ENCODE peak calls at places on chromosomes 4 and X, in four cellular contexts. I is endothelial cell of umbilical vein, X is K562, G is A549. T is an unnamed sample.

GRCh38 chr4:35461931-35462659 is 782.2 kb downstream of the ARAP2 start:
- DNase-seq in G (peak), I (no peak), X (no peak), T (peak)

GRCh38 chr4:79662651-79663050 is 254.6 kb upstream of the GK2 start:
- DNase-seq in G (no peak), X (no peak), I (no peak), T (no peak)

GRCh38 chrX:120428309-120428708 is 40.8 kb downstream of the LAMP2 start:
- DNase-seq in G (no peak), I (peak), X (no peak), T (no peak)

GRCh38 chr4:142719854-142720541 is 126.1 kb downstream of the INPP4B start:
- DNase-seq in X (no peak), G (peak), I (peak), T (peak)

GRCh38 chrX:105191878-105192277 is 28.6 kb downstream of the TEX13A start:
- DNase-seq in G (peak), I (peak), X (no peak), T (peak)

GRCh38 chrX:38627683-38628082 is 66.3 kb downstream of the TSPAN7 start:
- DNase-seq in I (peak), G (peak), X (peak), T (peak)

GRCh38 chrX:40078489-40079288 is 19.1 kb downstream of the BCOR start:
- DNase-seq in G (no peak), X (no peak), I (no peak), T (no peak)

GRCh38 chrX:58025979-58026378 is 115.7 kb upstream of the ZXDA start:
- DNase-seq in X (peak), I (peak), G (peak), T (peak)

DNA sequence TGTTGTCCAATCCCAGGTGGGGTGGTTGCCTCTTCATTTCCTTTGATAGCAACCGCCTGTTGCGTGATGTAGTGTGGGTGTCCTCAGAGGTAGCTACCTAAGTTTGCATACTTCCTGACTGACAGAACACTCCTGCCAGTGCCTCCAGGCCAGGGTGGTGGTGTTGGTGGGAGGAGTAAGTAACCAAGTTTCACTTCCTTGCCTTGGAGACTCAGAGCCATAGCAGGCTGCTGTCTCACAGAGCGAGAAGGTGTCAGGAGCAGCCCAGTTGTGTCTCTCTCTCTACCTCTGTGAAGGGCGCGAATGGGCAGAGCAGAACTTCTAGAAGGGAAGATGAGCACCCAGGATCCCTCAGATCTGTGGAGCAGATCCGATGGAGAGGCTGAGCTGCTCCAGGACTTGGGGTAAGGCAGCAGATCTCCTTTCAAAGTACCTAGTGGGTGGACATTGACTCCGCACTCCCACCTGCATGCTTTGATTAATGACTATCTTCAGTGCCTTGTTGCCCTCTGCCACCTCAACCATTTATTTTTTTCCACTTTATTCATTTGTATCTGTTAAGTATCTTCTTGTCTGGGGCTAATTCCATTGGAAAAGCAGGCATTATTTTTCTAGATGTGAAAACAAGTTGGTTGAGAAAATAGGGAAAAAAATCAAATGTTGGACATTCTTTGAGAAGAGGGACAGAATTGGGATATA is at the start of gene DAPP1:
- DNase-seq in I (no peak), G (no peak), X (no peak), T (peak)
- TF ChIP-seq MYC in I (no peak), G (no peak), X (no peak), T (no peak)

GRCh38 chrX:23127586-23127985 is 127.8 kb downstream of the DDX53 start:
- DNase-seq in X (no peak), G (no peak), I (no peak), T (no peak)
- TF ChIP-seq MYC in X (no peak), G (no peak), I (no peak), T (no peak)

DNA sequence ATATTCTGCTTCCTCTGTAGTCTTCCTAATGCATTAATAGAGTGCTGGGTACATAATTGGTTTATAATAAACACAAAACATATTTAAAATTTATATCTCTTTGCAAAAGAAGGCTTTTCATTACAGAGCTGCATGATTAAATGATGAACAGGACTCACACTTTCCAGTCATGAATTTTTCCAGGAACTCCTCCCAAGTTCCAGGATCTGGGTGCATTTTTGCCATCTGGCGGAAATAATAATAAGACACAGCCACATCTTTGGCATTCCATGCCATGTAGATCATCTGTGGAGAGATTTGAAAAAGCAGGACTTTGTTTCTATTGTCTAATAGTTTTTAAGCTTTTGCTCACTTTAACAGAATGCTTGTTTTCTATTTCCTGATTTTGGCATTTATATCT is 40.2 kb upstream of the SULT1B1 start:
- DNase-seq in G (no peak), X (no peak), I (peak), T (no peak)
- TF ChIP-seq MYC in G (no peak), X (no peak), I (no peak), T (no peak)

GRCh38 chr4:150343796-150344195 is 238.2 kb upstream of the MAB21L2 start:
- DNase-seq in X (no peak), I (no peak), G (no peak), T (no peak)

GRCh38 chr4:150342945-150343344 is 239.0 kb upstream of the MAB21L2 start:
- DNase-seq in I (no peak), G (no peak), X (no peak), T (no peak)

GRCh38 chr4:150348079-150348478 is 233.9 kb upstream of the MAB21L2 start:
- DNase-seq in G (no peak), X (no peak), I (peak), T (peak)
- TF ChIP-seq MYC in G (no peak), X (no peak), I (no peak), T (no peak)

DNA sequence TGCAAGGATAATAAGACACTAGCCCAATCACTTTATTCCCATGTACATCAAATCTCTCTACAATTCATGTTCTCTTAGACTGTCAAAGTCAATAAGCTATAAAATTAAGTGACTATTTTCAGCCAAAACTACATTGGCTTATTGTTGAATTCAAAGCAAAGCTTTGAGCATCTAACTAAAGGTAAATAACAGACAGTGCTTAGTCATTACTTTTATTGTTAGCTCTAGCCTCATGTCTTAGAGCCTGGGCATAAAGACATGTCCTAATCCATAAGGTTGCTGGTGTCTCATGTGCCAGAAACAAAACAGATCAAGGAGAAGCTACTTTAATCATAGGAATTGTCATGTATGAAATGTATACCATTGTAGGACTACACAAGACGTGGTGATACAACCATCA is 103.1 kb upstream of the UNC5C start:
- DNase-seq in I (no peak), G (no peak), X (no peak), T (no peak)
- TF ChIP-seq MYC in I (no peak), G (no peak), X (no peak), T (no peak)

GRCh38 chrX:34810911-34811310 is 131.7 kb upstream of the FAM47B start:
- DNase-seq in X (no peak), I (no peak), G (no peak), T (no peak)

GRCh38 chrX:34809096-34809495 is 133.5 kb upstream of the FAM47B start:
- DNase-seq in X (no peak), G (no peak), I (no peak), T (no peak)

GRCh38 chrX:34810364-34810763 is 132.2 kb upstream of the FAM47B start:
- DNase-seq in X (no peak), I (peak), G (no peak), T (peak)

DNA sequence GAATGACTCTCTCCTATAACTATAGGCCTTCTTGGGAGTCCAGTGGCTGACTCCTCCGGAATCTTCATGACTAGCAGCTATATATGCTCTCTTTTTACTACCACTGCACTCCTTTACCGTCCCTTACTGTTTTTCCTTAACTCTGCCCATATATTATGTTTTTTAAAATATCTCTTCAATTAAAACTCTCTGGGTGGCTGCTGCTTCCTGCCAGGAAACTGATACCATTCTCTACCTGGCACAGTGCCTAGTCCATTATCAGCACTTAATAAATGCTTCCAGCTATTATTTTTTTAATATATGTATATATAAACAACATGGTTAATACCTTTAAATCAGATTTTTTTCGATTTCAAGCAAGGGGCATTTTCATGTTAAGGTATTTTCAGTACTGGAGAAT is 136.6 kb upstream of the FAM47B start:
- DNase-seq in X (no peak), G (no peak), I (peak), T (no peak)
- TF ChIP-seq MYC in X (no peak), G (no peak), I (no peak), T (no peak)

DNA sequence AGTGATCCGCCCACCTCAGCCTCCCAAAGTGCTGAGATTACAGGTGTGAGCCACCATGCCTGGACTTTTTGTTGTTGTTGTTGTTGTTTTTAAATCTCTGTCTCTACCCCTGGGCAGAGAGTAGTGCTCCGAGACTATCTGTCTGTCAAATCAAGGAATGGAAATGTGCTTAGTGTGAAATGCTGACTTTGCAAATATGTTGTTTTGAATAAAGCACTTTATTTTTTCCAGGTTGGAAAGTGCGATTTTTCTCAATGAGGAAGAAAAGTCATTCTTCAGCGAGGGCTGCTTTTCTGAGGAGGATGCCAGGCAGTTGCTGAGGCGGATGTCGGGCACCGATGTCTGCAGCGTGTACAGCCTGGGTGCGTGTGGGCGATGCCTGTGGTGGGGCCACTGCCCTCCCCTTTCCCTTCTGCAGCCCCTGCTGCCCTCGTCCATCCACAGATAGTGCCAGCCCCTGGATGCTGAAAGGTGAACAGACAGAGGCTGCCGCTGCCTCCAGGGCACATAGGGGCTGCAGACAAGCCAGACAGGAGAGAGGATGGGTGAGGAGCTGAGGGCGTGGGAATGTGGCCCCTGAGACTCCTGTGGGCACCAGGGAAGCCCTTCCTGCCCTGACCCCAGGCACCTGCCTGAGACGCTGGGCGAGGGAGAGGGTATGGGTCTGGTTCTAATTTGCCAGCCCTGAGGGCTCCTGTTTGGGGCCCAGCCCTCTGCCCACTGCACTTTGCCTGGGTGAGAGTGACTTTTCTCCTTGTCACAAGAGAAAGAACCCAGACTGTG is 23.7 kb downstream of the SH3TC1 start:
- DNase-seq in G (no peak), I (no peak), X (no peak), T (no peak)
- TF ChIP-seq MYC in G (no peak), I (no peak), X (no peak), T (no peak)

GRCh38 chr4:84750260-84750955 is 167.5 kb downstream of the CDS1 start:
- DNase-seq in G (peak), X (peak), I (peak), T (peak)
- TF ChIP-seq MYC in G (no peak), X (no peak), I (no peak), T (no peak)